ENCODE peak calls at places on chromosomes 4 and X, in six cellular contexts. P is thoracic aorta, I is endothelial cell of umbilical vein, X is fibroblast of lung, M is Caco-2, J is neural progenitor cell. V is an unnamed sample.

GRCh38 chr4:75841641-75842520 is 60.4 kb downstream of the PPEF2 start:
- DNase-seq in J (peak; percentile 28), I (no peak), X (no peak), P (no peak), M (peak; percentile 54), V (no peak)

GRCh38 chr4:46211406-46211805 is 87.6 kb upstream of the GABRG1 start:
- DNase-seq in M (no peak), J (no peak), I (no peak), X (no peak), P (no peak), V (no peak)

GRCh38 chrX:27775984-27776383 is 31.8 kb upstream of the MAGEB10 start:
- DNase-seq in X (no peak), P (no peak), M (no peak), I (no peak), J (no peak), V (no peak)

GRCh38 chr4:118732591-118733330 is 47.6 kb downstream of the METTL14 start:
- DNase-seq in P (no peak), M (no peak), I (no peak), X (peak; percentile 65), J (no peak), V (no peak)

GRCh38 chr4:155079866-155080265 is 128.6 kb upstream of the NPY2R start:
- DNase-seq in X (no peak), I (peak; percentile 86), P (no peak), J (no peak), M (no peak), V (no peak)

GRCh38 chr4:106095408-106095807 is 200.1 kb downstream of the NPNT start:
- DNase-seq in X (no peak), I (no peak), M (no peak), P (no peak), J (no peak), V (no peak)

GRCh38 chrX:1316527-1316926 is 20.1 kb upstream of the IL3RA start:
- DNase-seq in X (no peak), P (no peak), I (no peak), M (no peak), J (no peak), V (peak; percentile 88)

GRCh38 chrX:153336128-153336894 is 2.4 kb downstream of the ZNF275 start:
- DNase-seq in X (no peak), M (no peak), P (no peak), I (no peak), J (no peak), V (no peak)

GRCh38 chr4:108971473-108971872 is 208.6 kb upstream of the ETNPPL start:
- DNase-seq in I (no peak), M (no peak), P (no peak), J (no peak), X (no peak), V (no peak)

GRCh38 chr4:129231907-129232626 is 136.1 kb downstream of the C4orf33 start:
- DNase-seq in I (no peak), P (no peak), J (no peak), X (no peak), M (no peak), V (no peak)

DNA sequence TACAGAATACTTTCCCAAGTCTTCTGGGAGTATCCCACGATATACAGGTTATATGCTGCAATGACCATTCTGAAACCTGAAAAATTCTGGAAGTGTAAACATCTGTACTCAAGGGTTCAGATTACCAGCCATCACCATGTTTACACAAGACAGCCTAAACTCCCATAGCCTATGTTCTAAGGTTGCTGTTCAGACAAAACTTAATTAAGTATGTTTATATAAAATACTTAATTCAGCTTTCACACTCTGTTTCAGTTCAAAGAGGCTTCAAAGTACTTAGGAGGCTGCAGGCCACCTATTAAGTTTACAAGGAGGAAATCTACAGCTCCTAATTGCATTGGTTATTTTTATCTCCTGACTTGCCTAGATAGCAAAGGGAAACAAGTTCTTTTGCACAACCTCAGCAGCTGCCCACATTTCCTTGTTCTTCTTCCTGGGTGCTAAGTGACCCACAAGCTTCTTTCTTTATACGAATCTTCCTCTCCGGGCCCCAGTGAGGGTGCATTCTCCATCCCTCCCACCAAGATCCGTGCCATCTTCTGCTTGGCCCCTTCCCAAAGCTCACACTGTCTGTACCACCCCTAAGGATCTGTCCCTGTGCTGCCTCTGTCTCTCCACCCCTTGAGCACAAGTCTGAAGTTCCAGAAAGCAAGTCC is 2.0 kb downstream of the GAK start:
- DNase-seq in X (peak; percentile 43), M (no peak), P (no peak), J (no peak), I (no peak), V (no peak)
- H3K4me3 ChIP-seq in X (no peak overlapping the region), M (no peak overlapping the region), P (peak overlapping the region; percentile 99), J (no peak overlapping the region), I (no peak overlapping the region), V (no peak overlapping the region)

GRCh38 chr4:114654607-114655006 is 56.0 kb downstream of the UGT8 start:
- DNase-seq in M (peak; percentile 28), P (no peak), I (no peak), X (no peak), J (no peak), V (no peak)
- TF ChIP-seq CTCF in M (no peak), P (no peak), I (no peak), X (no peak), J (no peak), V (no peak)

GRCh38 chr4:37902212-37902611 is 11.3 kb downstream of the TBC1D1 start:
- DNase-seq in P (no peak), I (no peak), J (no peak), M (no peak), X (no peak), V (no peak)
- H3K4me3 ChIP-seq in P (no peak overlapping the region), I (no peak overlapping the region), J (no peak overlapping the region), M (no peak overlapping the region), X (no peak overlapping the region), V (no peak overlapping the region)

GRCh38 chr4:152307669-152308068 is 228.2 kb downstream of the FBXW7 start:
- DNase-seq in J (no peak), M (peak; percentile 6), P (no peak), X (no peak), I (no peak), V (no peak)

GRCh38 chr4:152308925-152309324 is 227.0 kb downstream of the FBXW7 start:
- DNase-seq in X (no peak), P (no peak), M (no peak), J (no peak), I (no peak), V (no peak)

GRCh38 chr4:152309418-152309817 is 226.5 kb downstream of the FBXW7 start:
- DNase-seq in X (no peak), J (no peak), M (no peak), I (no peak), P (no peak), V (no peak)

GRCh38 chr4:152310223-152310622 is 225.7 kb downstream of the FBXW7 start:
- DNase-seq in J (no peak), P (no peak), I (no peak), X (peak; percentile 19), M (no peak), V (no peak)
- TF ChIP-seq CTCF in J (no peak), P (no peak), I (no peak), X (no peak), M (no peak), V (no peak)

DNA sequence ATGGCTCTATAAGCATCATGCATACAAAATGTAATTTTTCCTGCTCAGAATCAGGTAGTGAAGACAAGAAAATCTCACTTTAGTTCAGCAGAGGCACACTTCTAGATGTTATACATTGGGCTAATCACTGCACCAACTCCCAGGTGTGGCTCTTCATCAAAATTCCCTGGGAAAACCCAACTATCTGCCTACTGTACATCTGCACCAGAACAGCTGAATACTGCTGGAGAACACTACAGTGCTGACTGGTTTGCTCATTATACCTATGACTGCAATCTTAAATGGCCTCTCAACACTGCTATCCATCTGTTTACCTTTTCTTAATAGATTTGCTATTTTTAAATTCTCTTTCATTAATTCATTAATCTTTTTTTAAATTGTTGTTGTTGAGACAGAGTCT is 92.0 kb downstream of the UGT8 start:
- DNase-seq in J (no peak), X (no peak), M (no peak), I (no peak), P (no peak), V (no peak)
- H3K4me3 ChIP-seq in J (no peak overlapping the region), X (no peak overlapping the region), M (no peak overlapping the region), I (no peak overlapping the region), P (no peak overlapping the region), V (no peak overlapping the region)

DNA sequence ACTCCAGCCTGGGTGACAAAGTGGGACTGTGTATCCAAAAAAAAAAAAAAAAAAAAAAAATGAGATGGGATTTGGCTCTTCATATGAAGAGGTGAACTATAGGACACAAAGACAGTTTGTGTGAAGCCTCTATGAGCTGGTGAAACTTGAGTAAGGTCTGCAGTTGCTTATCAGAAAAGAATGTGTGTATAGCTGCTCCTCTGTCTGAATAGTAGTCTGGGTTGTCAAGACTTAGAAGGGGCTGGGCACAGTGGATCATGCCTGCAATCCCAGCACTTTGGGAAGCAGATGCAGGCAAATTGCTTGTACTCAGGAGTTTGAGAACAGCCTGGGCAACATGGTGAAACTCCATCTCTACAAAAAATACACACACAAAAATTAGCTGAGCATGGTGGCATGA is 82.8 kb downstream of the ARSF start:
- DNase-seq in P (no peak), J (no peak), I (no peak), X (no peak), M (no peak), V (no peak)
- TF ChIP-seq CTCF in P (no peak), J (no peak), I (no peak), X (no peak), M (no peak), V (no peak)

GRCh38 chrX:133490955-133491354 is 75.7 kb upstream of the GPC4 start:
- DNase-seq in X (no peak), I (no peak), M (no peak), P (no peak), J (no peak), V (no peak)
- H3K4me3 ChIP-seq in X (no peak overlapping the region), I (no peak overlapping the region), M (no peak overlapping the region), P (no peak overlapping the region), J (no peak overlapping the region), V (no peak overlapping the region)

V was measured in lower leg skin.